ENCODE peak calls at places on chromosomes 4 and X, in seven cellular contexts. One of them, this sample, is unnamed.

GRCh38 chr4:7753931-7754465 is 185.7 kb downstream of the AFAP1 start:
- DNase-seq in fibroblast of lung: no peak
- DNase-seq in tibial nerve: no peak
- DNase-seq in lung: no peak
- DNase-seq in colonic mucosa: no peak
- DNase-seq in kidney: no peak
- DNase-seq in AG04450: no peak
- DNase-seq in this sample: no peak

GRCh38 chrX:53085661-53086229 is 3.6 kb downstream of the TSPYL2 start:
- DNase-seq in lung: no peak
- DNase-seq in colonic mucosa: no peak
- DNase-seq in fibroblast of lung: no peak
- DNase-seq in tibial nerve: no peak
- DNase-seq in kidney: no peak
- DNase-seq in AG04450: no peak
- DNase-seq in this sample: no peak

GRCh38 chrX:78140206-78140605 is 756 bp upstream of the TAF9B start:
- DNase-seq in kidney: no peak
- DNase-seq in lung: no peak
- DNase-seq in colonic mucosa: no peak
- DNase-seq in AG04450: no peak
- DNase-seq in tibial nerve: no peak
- DNase-seq in fibroblast of lung: no peak
- DNase-seq in this sample: no peak

GRCh38 chr4:40149960-40150385 is 46.9 kb upstream of the RHOH start:
- DNase-seq in colonic mucosa: peak
- DNase-seq in fibroblast of lung: peak
- DNase-seq in tibial nerve: peak
- DNase-seq in AG04450: peak
- DNase-seq in lung: peak
- DNase-seq in kidney: no peak
- DNase-seq in this sample: peak

GRCh38 chrX:44817029-44817428 is 26.8 kb upstream of the DUSP21 start:
- DNase-seq in lung: no peak
- DNase-seq in AG04450: no peak
- DNase-seq in colonic mucosa: no peak
- DNase-seq in fibroblast of lung: no peak
- DNase-seq in tibial nerve: no peak
- DNase-seq in kidney: no peak
- DNase-seq in this sample: no peak

GRCh38 chrX:113959912-113960626 is 623.8 kb upstream of the HTR2C start:
- DNase-seq in kidney: no peak
- DNase-seq in AG04450: no peak
- DNase-seq in lung: no peak
- DNase-seq in colonic mucosa: no peak
- DNase-seq in tibial nerve: no peak
- DNase-seq in fibroblast of lung: no peak
- DNase-seq in this sample: no peak

GRCh38 chr4:67549123-67549522 is 3.8 kb upstream of the CENPC start:
- DNase-seq in kidney: no peak
- DNase-seq in AG04450: no peak
- DNase-seq in lung: no peak
- DNase-seq in tibial nerve: no peak
- DNase-seq in colonic mucosa: no peak
- DNase-seq in fibroblast of lung: peak
- DNase-seq in this sample: no peak

GRCh38 chr4:177309525-177310371 is at the start of gene NEIL3:
- DNase-seq in tibial nerve: peak
- DNase-seq in lung: peak
- DNase-seq in kidney: peak
- DNase-seq in fibroblast of lung: peak
- DNase-seq in colonic mucosa: peak
- DNase-seq in AG04450: peak
- DNase-seq in this sample: peak

GRCh38 chr4:127965803-127966175 is 583 bp downstream of the ABHD18 start:
- DNase-seq in tibial nerve: peak
- DNase-seq in fibroblast of lung: peak
- DNase-seq in lung: peak
- DNase-seq in colonic mucosa: peak
- DNase-seq in kidney: peak
- DNase-seq in AG04450: no peak
- DNase-seq in this sample: peak

GRCh38 chr4:6727943-6728250 is 11.9 kb downstream of the BLOC1S4 start:
- DNase-seq in tibial nerve: no peak
- DNase-seq in lung: no peak
- DNase-seq in AG04450: no peak
- DNase-seq in fibroblast of lung: no peak
- DNase-seq in kidney: no peak
- DNase-seq in colonic mucosa: no peak
- DNase-seq in this sample: no peak

GRCh38 chr4:147096667-147097604 is 151.3 kb upstream of the TTC29 start:
- DNase-seq in fibroblast of lung: peak
- DNase-seq in tibial nerve: peak
- DNase-seq in colonic mucosa: no peak
- DNase-seq in kidney: no peak
- DNase-seq in lung: no peak
- DNase-seq in AG04450: peak
- DNase-seq in this sample: no peak

GRCh38 chr4:184599492-184600135 is 49.6 kb downstream of the CASP3 start:
- DNase-seq in lung: no peak
- DNase-seq in kidney: no peak
- DNase-seq in tibial nerve: no peak
- DNase-seq in AG04450: peak
- DNase-seq in colonic mucosa: no peak
- DNase-seq in fibroblast of lung: peak
- DNase-seq in this sample: no peak

GRCh38 chrX:6574762-6575161 is 39.8 kb upstream of the VCX3A start:
- DNase-seq in fibroblast of lung: no peak
- DNase-seq in kidney: no peak
- DNase-seq in lung: no peak
- DNase-seq in colonic mucosa: no peak
- DNase-seq in tibial nerve: no peak
- DNase-seq in AG04450: no peak
- DNase-seq in this sample: no peak
- TF ChIP-seq CTCF in fibroblast of lung: no peak
- TF ChIP-seq CTCF in kidney: no peak
- TF ChIP-seq CTCF in lung: no peak
- TF ChIP-seq CTCF in colonic mucosa: no peak
- TF ChIP-seq CTCF in tibial nerve: no peak
- TF ChIP-seq CTCF in AG04450: no peak
- TF ChIP-seq CTCF in this sample: no peak

GRCh38 chr4:102061133-102061532 is 270.6 kb downstream of the BANK1 start:
- DNase-seq in fibroblast of lung: no peak
- DNase-seq in colonic mucosa: no peak
- DNase-seq in AG04450: no peak
- DNase-seq in tibial nerve: no peak
- DNase-seq in kidney: no peak
- DNase-seq in lung: no peak
- DNase-seq in this sample: no peak
- TF ChIP-seq CTCF in fibroblast of lung: no peak
- TF ChIP-seq CTCF in colonic mucosa: no peak
- TF ChIP-seq CTCF in AG04450: no peak
- TF ChIP-seq CTCF in tibial nerve: no peak
- TF ChIP-seq CTCF in kidney: no peak
- TF ChIP-seq CTCF in lung: no peak
- TF ChIP-seq CTCF in this sample: no peak

GRCh38 chr4:150875367-150875766 is 139.7 kb downstream of the LRBA start:
- DNase-seq in fibroblast of lung: no peak
- DNase-seq in lung: no peak
- DNase-seq in kidney: no peak
- DNase-seq in AG04450: no peak
- DNase-seq in colonic mucosa: no peak
- DNase-seq in tibial nerve: no peak
- DNase-seq in this sample: no peak
- TF ChIP-seq CTCF in fibroblast of lung: no peak
- TF ChIP-seq CTCF in lung: no peak
- TF ChIP-seq CTCF in kidney: no peak
- TF ChIP-seq CTCF in AG04450: no peak
- TF ChIP-seq CTCF in colonic mucosa: no peak
- TF ChIP-seq CTCF in tibial nerve: no peak
- TF ChIP-seq CTCF in this sample: no peak

GRCh38 chrX:584572-584971 is 46.0 kb upstream of the SHOX start:
- DNase-seq in AG04450: no peak
- DNase-seq in tibial nerve: no peak
- DNase-seq in colonic mucosa: no peak
- DNase-seq in fibroblast of lung: no peak
- DNase-seq in lung: no peak
- DNase-seq in kidney: no peak
- DNase-seq in this sample: no peak
- TF ChIP-seq CTCF in AG04450: no peak
- TF ChIP-seq CTCF in tibial nerve: no peak
- TF ChIP-seq CTCF in colonic mucosa: no peak
- TF ChIP-seq CTCF in fibroblast of lung: no peak
- TF ChIP-seq CTCF in lung: no peak
- TF ChIP-seq CTCF in kidney: no peak
- TF ChIP-seq CTCF in this sample: no peak

GRCh38 chr4:117770269-117771087 is 263.8 kb upstream of the NDST3 start:
- DNase-seq in fibroblast of lung: no peak
- DNase-seq in kidney: no peak
- DNase-seq in AG04450: no peak
- DNase-seq in colonic mucosa: no peak
- DNase-seq in tibial nerve: no peak
- DNase-seq in lung: no peak
- DNase-seq in this sample: no peak

GRCh38 chr4:117777721-117778120 is 256.6 kb upstream of the NDST3 start:
- DNase-seq in fibroblast of lung: peak
- DNase-seq in AG04450: no peak
- DNase-seq in tibial nerve: no peak
- DNase-seq in lung: no peak
- DNase-seq in colonic mucosa: no peak
- DNase-seq in kidney: no peak
- DNase-seq in this sample: no peak

GRCh38 chr4:117768610-117769009 is 265.7 kb upstream of the NDST3 start:
- DNase-seq in lung: no peak
- DNase-seq in tibial nerve: no peak
- DNase-seq in kidney: no peak
- DNase-seq in fibroblast of lung: no peak
- DNase-seq in AG04450: no peak
- DNase-seq in colonic mucosa: no peak
- DNase-seq in this sample: no peak

GRCh38 chr4:117773067-117773946 is 261.0 kb upstream of the NDST3 start:
- DNase-seq in tibial nerve: no peak
- DNase-seq in AG04450: no peak
- DNase-seq in lung: no peak
- DNase-seq in fibroblast of lung: no peak
- DNase-seq in kidney: no peak
- DNase-seq in colonic mucosa: no peak
- DNase-seq in this sample: no peak

GRCh38 chr4:117771647-117772337 is 262.5 kb upstream of the NDST3 start:
- DNase-seq in AG04450: no peak
- DNase-seq in lung: no peak
- DNase-seq in tibial nerve: no peak
- DNase-seq in colonic mucosa: no peak
- DNase-seq in fibroblast of lung: no peak
- DNase-seq in kidney: no peak
- DNase-seq in this sample: no peak
- TF ChIP-seq CTCF in AG04450: peak
- TF ChIP-seq CTCF in lung: no peak
- TF ChIP-seq CTCF in tibial nerve: no peak
- TF ChIP-seq CTCF in colonic mucosa: no peak
- TF ChIP-seq CTCF in fibroblast of lung: no peak
- TF ChIP-seq CTCF in kidney: no peak
- TF ChIP-seq CTCF in this sample: no peak

DNA sequence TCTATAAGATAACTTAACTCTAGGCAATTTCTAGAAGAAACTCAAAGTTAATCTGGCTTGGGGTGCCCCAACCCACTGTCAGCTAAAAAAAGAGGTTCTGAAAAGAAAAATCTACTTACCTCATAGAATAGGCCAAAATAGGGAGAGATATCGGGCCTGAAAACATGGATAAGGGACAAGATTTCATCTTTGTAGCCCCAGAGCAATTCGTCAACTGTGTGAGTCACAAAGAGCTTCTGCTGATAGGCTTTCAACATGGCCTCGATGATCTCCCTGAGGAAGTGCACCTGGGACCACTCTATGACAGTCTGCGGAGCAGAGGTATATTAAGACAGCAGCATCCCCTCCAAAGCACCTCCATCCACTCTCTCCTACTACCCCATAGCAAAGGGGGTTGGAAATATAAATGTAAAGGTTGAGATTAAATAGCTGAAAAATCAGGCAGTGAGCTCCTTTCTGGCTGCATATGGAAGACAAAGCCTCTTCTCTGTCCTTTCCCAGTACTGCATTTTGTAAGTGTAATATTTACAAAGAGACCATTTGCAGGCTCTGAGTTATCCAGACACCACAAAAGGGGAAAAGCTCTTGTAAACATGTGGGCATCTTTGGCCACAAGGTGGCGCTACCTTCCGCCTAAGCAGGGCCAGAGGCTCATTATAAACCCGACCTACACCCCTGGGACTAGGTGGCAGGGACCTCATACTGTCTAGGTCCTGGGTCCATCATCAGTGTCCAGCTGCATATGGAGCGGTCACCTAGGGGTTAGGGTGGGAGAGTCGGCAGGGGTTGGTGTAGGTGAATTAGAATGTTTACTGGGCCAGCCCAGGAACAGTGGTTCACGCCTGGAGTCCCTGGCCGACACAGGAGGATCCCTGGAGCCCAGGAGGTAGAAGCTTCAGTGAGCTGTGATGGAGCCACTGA is 31.5 kb upstream of the NUP54 start:
- DNase-seq in kidney: peak
- DNase-seq in tibial nerve: peak
- DNase-seq in colonic mucosa: peak
- DNase-seq in fibroblast of lung: peak
- DNase-seq in AG04450: peak
- DNase-seq in lung: peak
- DNase-seq in this sample: peak
- TF ChIP-seq CTCF in kidney: peak
- TF ChIP-seq CTCF in tibial nerve: peak
- TF ChIP-seq CTCF in colonic mucosa: peak
- TF ChIP-seq CTCF in fibroblast of lung: peak
- TF ChIP-seq CTCF in AG04450: peak
- TF ChIP-seq CTCF in lung: peak
- TF ChIP-seq CTCF in this sample: peak

This sample was measured in CD4-positive, alpha-beta T cell.